ENCODE peak calls at places on chromosomes 2 and 18, in nine cellular contexts. One of them, this sample, is unnamed.

GRCh38 chr2:25311866-25312575 is 29.7 kb downstream of the DNMT3A start:
- DNase-seq in GM12864: no peak
- DNase-seq in nephron progenitor cell: no peak
- DNase-seq in pancreas: peak; percentile 80
- DNase-seq in lower lobe of right lung: no peak
- DNase-seq in right atrium auricular region: no peak
- DNase-seq in astrocyte: no peak
- DNase-seq in osteoblast: no peak
- DNase-seq in progenitor cell of endocrine pancreas: no peak
- DNase-seq in this sample: no peak

GRCh38 chr2:26495705-26496271 is 17.9 kb upstream of the OTOF start:
- DNase-seq in GM12864: no peak
- DNase-seq in nephron progenitor cell: no peak
- DNase-seq in pancreas: no peak
- DNase-seq in lower lobe of right lung: no peak
- DNase-seq in right atrium auricular region: no peak
- DNase-seq in astrocyte: peak; percentile 29
- DNase-seq in osteoblast: no peak
- DNase-seq in progenitor cell of endocrine pancreas: no peak
- DNase-seq in this sample: no peak

GRCh38 chr2:48755473-48755872 is at the start of gene LHCGR:
- DNase-seq in GM12864: no peak
- DNase-seq in nephron progenitor cell: peak; percentile 58
- DNase-seq in pancreas: peak; percentile 63
- DNase-seq in lower lobe of right lung: peak; percentile 49
- DNase-seq in right atrium auricular region: no peak
- DNase-seq in astrocyte: no peak
- DNase-seq in osteoblast: peak; percentile 54
- DNase-seq in progenitor cell of endocrine pancreas: peak; percentile 22
- DNase-seq in this sample: no peak

GRCh38 chr2:98547092-98547798 is 61.1 kb downstream of the COA5 start:
- DNase-seq in GM12864: no peak
- DNase-seq in nephron progenitor cell: no peak
- DNase-seq in pancreas: no peak
- DNase-seq in lower lobe of right lung: no peak
- DNase-seq in right atrium auricular region: no peak
- DNase-seq in astrocyte: no peak
- DNase-seq in osteoblast: no peak
- DNase-seq in progenitor cell of endocrine pancreas: no peak
- DNase-seq in this sample: no peak

GRCh38 chr2:239776441-239777033 is 248.6 kb downstream of the NDUFA10 start:
- DNase-seq in GM12864: no peak
- DNase-seq in nephron progenitor cell: no peak
- DNase-seq in pancreas: peak; percentile 31
- DNase-seq in lower lobe of right lung: no peak
- DNase-seq in right atrium auricular region: no peak
- DNase-seq in astrocyte: no peak
- DNase-seq in osteoblast: peak; percentile 65
- DNase-seq in progenitor cell of endocrine pancreas: no peak
- DNase-seq in this sample: no peak

GRCh38 chr2:54308186-54308585 is 52.2 kb upstream of the TSPYL6 start:
- DNase-seq in GM12864: no peak
- DNase-seq in nephron progenitor cell: no peak
- DNase-seq in pancreas: no peak
- DNase-seq in lower lobe of right lung: no peak
- DNase-seq in right atrium auricular region: no peak
- DNase-seq in astrocyte: no peak
- DNase-seq in osteoblast: peak; percentile 47
- DNase-seq in progenitor cell of endocrine pancreas: no peak
- DNase-seq in this sample: no peak

GRCh38 chr2:173754169-173754568 is 211.0 kb downstream of the SP3 start:
- DNase-seq in GM12864: no peak
- DNase-seq in nephron progenitor cell: no peak
- DNase-seq in pancreas: no peak
- DNase-seq in lower lobe of right lung: no peak
- DNase-seq in right atrium auricular region: no peak
- DNase-seq in astrocyte: no peak
- DNase-seq in osteoblast: no peak
- DNase-seq in progenitor cell of endocrine pancreas: no peak
- DNase-seq in this sample: no peak

GRCh38 chr2:98897746-98898145 is 38.3 kb downstream of the CRACDL start:
- DNase-seq in GM12864: no peak
- DNase-seq in nephron progenitor cell: no peak
- DNase-seq in pancreas: no peak
- DNase-seq in lower lobe of right lung: no peak
- DNase-seq in right atrium auricular region: no peak
- DNase-seq in astrocyte: no peak
- DNase-seq in osteoblast: no peak
- DNase-seq in progenitor cell of endocrine pancreas: no peak
- DNase-seq in this sample: no peak

GRCh38 chr18:48661421-48661820 is 122.6 kb downstream of the CTIF start:
- DNase-seq in GM12864: no peak
- DNase-seq in nephron progenitor cell: no peak
- DNase-seq in pancreas: no peak
- DNase-seq in lower lobe of right lung: no peak
- DNase-seq in right atrium auricular region: no peak
- DNase-seq in astrocyte: no peak
- DNase-seq in osteoblast: no peak
- DNase-seq in progenitor cell of endocrine pancreas: no peak
- DNase-seq in this sample: no peak

GRCh38 chr2:174589334-174589733 is 8.3 kb downstream of the WIPF1 start:
- DNase-seq in GM12864: no peak
- DNase-seq in nephron progenitor cell: no peak
- DNase-seq in pancreas: no peak
- DNase-seq in lower lobe of right lung: no peak
- DNase-seq in right atrium auricular region: no peak
- DNase-seq in astrocyte: no peak
- DNase-seq in osteoblast: no peak
- DNase-seq in progenitor cell of endocrine pancreas: no peak
- DNase-seq in this sample: no peak

GRCh38 chr2:207531024-207531411 is 1.3 kb downstream of the CREB1 start:
- DNase-seq in GM12864: no peak
- DNase-seq in nephron progenitor cell: no peak
- DNase-seq in pancreas: no peak
- DNase-seq in lower lobe of right lung: no peak
- DNase-seq in right atrium auricular region: no peak
- DNase-seq in astrocyte: no peak
- DNase-seq in osteoblast: peak; percentile 87
- DNase-seq in progenitor cell of endocrine pancreas: no peak
- DNase-seq in this sample: peak; percentile 31

GRCh38 chr2:42906557-42907380 is 114.4 kb upstream of the HAAO start:
- DNase-seq in GM12864: no peak
- DNase-seq in nephron progenitor cell: peak; percentile 38
- DNase-seq in pancreas: no peak
- DNase-seq in lower lobe of right lung: no peak
- DNase-seq in right atrium auricular region: peak; percentile 73
- DNase-seq in astrocyte: peak; percentile 52
- DNase-seq in osteoblast: peak; percentile 86
- DNase-seq in progenitor cell of endocrine pancreas: no peak
- DNase-seq in this sample: no peak

GRCh38 chr2:214542251-214542650 is 131.4 kb downstream of the VWC2L start:
- DNase-seq in GM12864: no peak
- DNase-seq in nephron progenitor cell: no peak
- DNase-seq in pancreas: no peak
- DNase-seq in lower lobe of right lung: no peak
- DNase-seq in right atrium auricular region: no peak
- DNase-seq in astrocyte: no peak
- DNase-seq in osteoblast: no peak
- DNase-seq in progenitor cell of endocrine pancreas: no peak
- DNase-seq in this sample: no peak

GRCh38 chr18:79485788-79486355 is 90.1 kb downstream of the NFATC1 start:
- DNase-seq in GM12864: no peak
- DNase-seq in nephron progenitor cell: no peak
- DNase-seq in pancreas: peak; percentile 19
- DNase-seq in lower lobe of right lung: no peak
- DNase-seq in right atrium auricular region: no peak
- DNase-seq in astrocyte: peak; percentile 92
- DNase-seq in osteoblast: peak; percentile 100
- DNase-seq in progenitor cell of endocrine pancreas: no peak
- DNase-seq in this sample: no peak

DNA sequence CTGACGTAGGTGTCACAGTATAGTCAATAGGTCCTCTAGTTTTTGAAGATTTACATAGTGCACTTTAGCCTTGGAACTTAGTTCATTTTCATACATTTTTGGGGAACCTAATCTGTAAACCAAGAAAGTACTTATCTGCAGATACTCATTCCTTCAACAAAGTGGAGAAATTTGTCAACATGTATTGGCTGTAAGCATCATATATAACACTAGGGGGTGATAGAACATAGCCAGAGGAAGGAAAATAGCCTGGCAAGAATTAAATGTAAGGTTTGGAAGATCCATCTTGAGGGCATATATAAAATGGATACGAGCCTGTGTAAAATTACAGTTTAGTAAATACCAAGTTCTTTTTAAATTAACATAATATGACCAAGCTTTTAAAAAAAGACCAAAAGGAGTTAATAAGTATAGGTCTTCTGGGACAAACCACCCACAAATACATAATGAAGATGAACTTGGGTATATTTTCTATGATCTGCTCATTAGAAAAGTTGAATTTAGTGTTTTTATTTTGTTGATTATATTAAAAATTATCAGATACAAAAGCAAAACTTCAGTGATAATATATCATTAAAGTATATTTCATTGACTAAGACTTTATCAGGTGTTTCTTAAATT is 18.2 kb downstream of the RPL37A start:
- DNase-seq in GM12864: no peak
- DNase-seq in nephron progenitor cell: no peak
- DNase-seq in pancreas: no peak
- DNase-seq in lower lobe of right lung: no peak
- DNase-seq in right atrium auricular region: no peak
- DNase-seq in astrocyte: peak; percentile 25
- DNase-seq in osteoblast: no peak
- DNase-seq in progenitor cell of endocrine pancreas: no peak
- DNase-seq in this sample: peak; percentile 46
- TF ChIP-seq CTCF in GM12864: peak; percentile 55
- TF ChIP-seq CTCF in nephron progenitor cell: peak; percentile 84
- TF ChIP-seq CTCF in pancreas: peak; percentile 61
- TF ChIP-seq CTCF in lower lobe of right lung: peak; percentile 66
- TF ChIP-seq CTCF in right atrium auricular region: peak; percentile 48
- TF ChIP-seq CTCF in astrocyte: peak; percentile 87
- TF ChIP-seq CTCF in osteoblast: peak; percentile 82
- TF ChIP-seq CTCF in progenitor cell of endocrine pancreas: peak; percentile 85
- TF ChIP-seq CTCF in this sample: peak; percentile 56

GRCh38 chr2:238158018-238158806 is 558 bp upstream of the ERFE start:
- DNase-seq in GM12864: no peak
- DNase-seq in nephron progenitor cell: no peak
- DNase-seq in pancreas: peak; percentile 56
- DNase-seq in lower lobe of right lung: peak; percentile 42
- DNase-seq in right atrium auricular region: no peak
- DNase-seq in astrocyte: no peak
- DNase-seq in osteoblast: peak; percentile 83
- DNase-seq in progenitor cell of endocrine pancreas: no peak
- DNase-seq in this sample: no peak

GRCh38 chr2:238160206-238161129 is 1.7 kb downstream of the ERFE start:
- DNase-seq in GM12864: no peak
- DNase-seq in nephron progenitor cell: peak; percentile 61
- DNase-seq in pancreas: peak; percentile 49
- DNase-seq in lower lobe of right lung: no peak
- DNase-seq in right atrium auricular region: no peak
- DNase-seq in astrocyte: no peak
- DNase-seq in osteoblast: peak; percentile 85
- DNase-seq in progenitor cell of endocrine pancreas: no peak
- DNase-seq in this sample: no peak

GRCh38 chr2:238157506-238158017 is 1.2 kb upstream of the ERFE start:
- DNase-seq in GM12864: no peak
- DNase-seq in nephron progenitor cell: no peak
- DNase-seq in pancreas: no peak
- DNase-seq in lower lobe of right lung: no peak
- DNase-seq in right atrium auricular region: no peak
- DNase-seq in astrocyte: no peak
- DNase-seq in osteoblast: peak; percentile 61
- DNase-seq in progenitor cell of endocrine pancreas: no peak
- DNase-seq in this sample: no peak

GRCh38 chr2:238159676-238160205 is 971 bp downstream of the ERFE start:
- DNase-seq in GM12864: no peak
- DNase-seq in nephron progenitor cell: no peak
- DNase-seq in pancreas: peak; percentile 53
- DNase-seq in lower lobe of right lung: no peak
- DNase-seq in right atrium auricular region: no peak
- DNase-seq in astrocyte: no peak
- DNase-seq in osteoblast: peak; percentile 60
- DNase-seq in progenitor cell of endocrine pancreas: no peak
- DNase-seq in this sample: no peak

GRCh38 chr2:238158807-238159539 is at the start of gene ERFE:
- DNase-seq in GM12864: no peak
- DNase-seq in nephron progenitor cell: peak; percentile 82
- DNase-seq in pancreas: peak; percentile 80
- DNase-seq in lower lobe of right lung: no peak
- DNase-seq in right atrium auricular region: no peak
- DNase-seq in astrocyte: no peak
- DNase-seq in osteoblast: peak; percentile 98
- DNase-seq in progenitor cell of endocrine pancreas: peak; percentile 53
- DNase-seq in this sample: peak; percentile 75
- TF ChIP-seq CTCF in GM12864: peak; percentile 27
- TF ChIP-seq CTCF in nephron progenitor cell: peak; percentile 59
- TF ChIP-seq CTCF in pancreas: peak; percentile 39
- TF ChIP-seq CTCF in lower lobe of right lung: peak; percentile 40
- TF ChIP-seq CTCF in right atrium auricular region: peak; percentile 51
- TF ChIP-seq CTCF in astrocyte: no peak
- TF ChIP-seq CTCF in osteoblast: no peak
- TF ChIP-seq CTCF in progenitor cell of endocrine pancreas: peak; percentile 64
- TF ChIP-seq CTCF in this sample: peak; percentile 37

DNA sequence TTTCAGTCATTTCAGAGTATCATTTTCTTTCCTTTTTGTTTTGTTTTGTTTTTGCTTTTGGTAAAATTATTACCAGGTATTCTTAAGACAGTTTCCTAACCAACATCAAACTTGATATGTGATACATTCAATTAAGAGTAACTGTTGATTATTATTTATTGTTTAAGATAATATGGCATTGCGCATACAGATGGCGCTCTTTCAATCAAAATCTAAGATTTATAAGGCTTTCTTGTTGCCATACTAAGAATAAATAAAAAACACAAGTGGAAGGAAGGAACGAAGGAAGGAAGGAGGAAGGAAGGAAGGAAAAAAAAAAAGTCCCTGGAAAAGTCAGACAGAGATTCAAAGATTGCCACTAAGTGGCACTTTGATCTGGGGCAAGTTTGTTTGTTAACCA is 1308.7 kb upstream of the FAM98A start:
- DNase-seq in GM12864: no peak
- DNase-seq in nephron progenitor cell: no peak
- DNase-seq in pancreas: no peak
- DNase-seq in lower lobe of right lung: no peak
- DNase-seq in right atrium auricular region: no peak
- DNase-seq in astrocyte: no peak
- DNase-seq in osteoblast: no peak
- DNase-seq in progenitor cell of endocrine pancreas: no peak
- DNase-seq in this sample: no peak
- TF ChIP-seq CTCF in GM12864: no peak
- TF ChIP-seq CTCF in nephron progenitor cell: no peak
- TF ChIP-seq CTCF in pancreas: no peak
- TF ChIP-seq CTCF in lower lobe of right lung: no peak
- TF ChIP-seq CTCF in right atrium auricular region: no peak
- TF ChIP-seq CTCF in astrocyte: no peak
- TF ChIP-seq CTCF in osteoblast: no peak
- TF ChIP-seq CTCF in progenitor cell of endocrine pancreas: no peak
- TF ChIP-seq CTCF in this sample: no peak

DNA sequence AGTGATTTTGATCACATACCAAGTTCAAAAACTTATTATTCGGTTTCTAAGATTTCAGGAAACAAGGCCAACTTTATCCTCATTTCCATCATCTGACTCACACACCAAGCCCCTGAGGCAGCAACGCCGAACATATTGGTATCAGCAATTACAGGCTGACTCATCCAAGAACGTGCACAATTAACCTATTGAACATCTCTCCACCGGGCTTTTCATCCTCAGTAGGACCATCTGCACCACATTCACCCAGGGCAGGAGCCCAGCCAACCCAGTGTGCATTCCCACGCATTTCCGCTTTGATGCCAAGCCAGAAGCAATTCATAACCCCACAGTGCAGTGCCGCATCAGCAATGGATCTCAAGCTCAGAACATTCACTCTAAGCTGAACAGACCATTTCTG is 52.9 kb downstream of the SCG2 start:
- DNase-seq in GM12864: no peak
- DNase-seq in nephron progenitor cell: no peak
- DNase-seq in pancreas: no peak
- DNase-seq in lower lobe of right lung: no peak
- DNase-seq in right atrium auricular region: no peak
- DNase-seq in astrocyte: peak; percentile 99
- DNase-seq in osteoblast: peak; percentile 30
- DNase-seq in progenitor cell of endocrine pancreas: no peak
- DNase-seq in this sample: no peak
- TF ChIP-seq CTCF in GM12864: no peak
- TF ChIP-seq CTCF in nephron progenitor cell: no peak
- TF ChIP-seq CTCF in pancreas: no peak
- TF ChIP-seq CTCF in lower lobe of right lung: no peak
- TF ChIP-seq CTCF in right atrium auricular region: no peak
- TF ChIP-seq CTCF in astrocyte: no peak
- TF ChIP-seq CTCF in osteoblast: no peak
- TF ChIP-seq CTCF in progenitor cell of endocrine pancreas: no peak
- TF ChIP-seq CTCF in this sample: no peak